ENCODE peak calls at places on chromosomes 4 and X, in five cellular contexts. H, T, M, Q and J are unnamed samples.

GRCh38 chrX:40132751-40133150 is 35.0 kb upstream of the BCOR start:
- DNase-seq in H (no peak), T (no peak), M (no peak), Q (no peak), J (peak)

GRCh38 chr4:78569291-78569821 is 17.8 kb downstream of the ANXA3 start:
- DNase-seq in H (no peak), T (no peak), M (no peak), Q (no peak), J (no peak)

GRCh38 chr4:123297836-123298235 is 98.8 kb upstream of the SPRY1 start:
- DNase-seq in H (no peak), T (no peak), M (no peak), Q (no peak), J (no peak)

GRCh38 chr4:183797445-183798248 is 107.5 kb upstream of the STOX2 start:
- DNase-seq in H (no peak), T (no peak), M (no peak), Q (peak), J (no peak)

GRCh38 chr4:113773014-113773413 is 11.5 kb upstream of the CAMK2D start:
- DNase-seq in H (no peak), T (no peak), M (no peak), Q (no peak), J (no peak)

GRCh38 chrX:123184199-123184857 is at the start of gene GRIA3:
- DNase-seq in H (no peak), T (no peak), M (no peak), Q (no peak), J (no peak)

GRCh38 chr4:7902101-7902553 is 37.5 kb downstream of the AFAP1 start:
- DNase-seq in H (no peak), T (no peak), M (no peak), Q (no peak), J (no peak)

GRCh38 chrX:110847334-110847733 is 51.7 kb upstream of the CHRDL1 start:
- DNase-seq in H (peak), T (no peak), M (no peak), Q (peak), J (peak)

GRCh38 chrX:126836195-126836594 is 16.7 kb downstream of the PRR32 start:
- DNase-seq in H (no peak), T (no peak), M (no peak), Q (no peak), J (no peak)

GRCh38 chr4:105845559-105845958 is 49.7 kb upstream of the NPNT start:
- DNase-seq in H (no peak), T (no peak), M (no peak), Q (no peak), J (no peak)

GRCh38 chrX:140123446-140123845 is 158.1 kb upstream of the CXorf66 start:
- DNase-seq in H (no peak), T (no peak), M (no peak), Q (peak), J (peak)